ENCODE peak calls at places on chromosomes 3 and 15, in six cellular contexts. U, J, H, T, R and O are unnamed samples.

GRCh38 chr15:98943609-98944111 is 63.9 kb downstream of the PGPEP1L start:
- DNase-seq in R (no peak), U (no peak), H (peak; percentile 40), T (no peak), J (peak; percentile 92), O (no peak)

GRCh38 chr3:8069981-8070380 is 431.6 kb upstream of the LMCD1 start:
- DNase-seq in U (no peak), J (no peak), R (no peak), T (no peak), H (no peak), O (no peak)

GRCh38 chr3:187281191-187281714 is 10.3 kb downstream of the MASP1 start:
- DNase-seq in R (no peak), H (peak; percentile 98), T (no peak), J (no peak), U (no peak), O (no peak)

GRCh38 chr15:67033521-67033920 is 31.9 kb upstream of the SMAD3 start:
- DNase-seq in J (peak; percentile 59), R (peak; percentile 87), U (peak; percentile 21), T (no peak), H (no peak), O (no peak)

GRCh38 chr3:11662392-11662990 is 18.8 kb upstream of the VGLL4 start:
- DNase-seq in H (peak; percentile 36), U (no peak), J (no peak), T (no peak), R (no peak), O (no peak)

GRCh38 chr15:81091889-81092558 is 42.0 kb upstream of the CFAP161 start:
- DNase-seq in J (peak; percentile 63), R (no peak), U (no peak), T (no peak), H (peak; percentile 93), O (no peak)

GRCh38 chr3:171704002-171704401 is 106.3 kb downstream of the PLD1 start:
- DNase-seq in T (peak; percentile 72), H (peak; percentile 50), J (no peak), U (no peak), R (no peak), O (peak; percentile 47)

GRCh38 chr3:23991236-23992050 is 46.4 kb downstream of the NR1D2 start:
- DNase-seq in J (no peak), U (no peak), R (no peak), H (peak; percentile 23), T (no peak), O (no peak)

GRCh38 chr3:37544869-37545352 is 316.8 kb upstream of the CTDSPL start:
- DNase-seq in R (no peak), T (no peak), U (no peak), H (no peak), J (no peak), O (no peak)

GRCh38 chr3:142211034-142211433 is 14.4 kb downstream of the GK5 start:
- DNase-seq in H (no peak), J (no peak), T (no peak), U (no peak), R (no peak), O (peak; percentile 24)

GRCh38 chr15:67927501-67928156 is 87.8 kb upstream of the RNU6-1 start:
- DNase-seq in J (no peak), H (peak; percentile 39), T (no peak), U (no peak), R (no peak), O (no peak)

GRCh38 chr3:180265551-180265950 is 228.8 kb upstream of the PEX5L start:
- DNase-seq in T (peak; percentile 49), J (no peak), H (peak; percentile 79), U (no peak), R (no peak), O (no peak)

GRCh38 chr3:50605901-50606326 is 5.7 kb downstream of the CISH start:
- DNase-seq in U (no peak), T (no peak), J (peak; percentile 79), R (peak; percentile 66), H (no peak), O (no peak)

GRCh38 chr15:67241132-67241855 is 13.2 kb downstream of the AAGAB start:
- DNase-seq in J (no peak), H (no peak), U (no peak), R (no peak), T (peak; percentile 81), O (peak; percentile 88)

GRCh38 chr3:66098436-66098835 is 59.7 kb upstream of the MAGI1 start:
- DNase-seq in R (no peak), U (no peak), T (no peak), H (peak; percentile 87), J (no peak), O (no peak)

GRCh38 chr3:35296533-35296932 is 342.8 kb upstream of the ARPP21 start:
- DNase-seq in H (no peak), T (peak; percentile 84), J (no peak), U (no peak), R (no peak), O (peak; percentile 56)

GRCh38 chr3:141649871-141650270 is 88.2 kb upstream of the RNF7 start:
- DNase-seq in T (no peak), H (no peak), U (no peak), R (no peak), J (no peak), O (no peak)

GRCh38 chr3:113783463-113783862 is 36.6 kb downstream of the ATP6V1A start:
- DNase-seq in J (no peak), U (no peak), H (peak; percentile 99), R (no peak), T (peak; percentile 44), O (peak; percentile 40)

GRCh38 chr15:88646088-88646405 is 7.2 kb downstream of the ISG20 start:
- DNase-seq in H (no peak), T (no peak), J (no peak), R (no peak), U (no peak), O (no peak)

GRCh38 chr3:46456118-46456517 is 8.6 kb downstream of the LTF start:
- DNase-seq in R (no peak), T (no peak), H (no peak), J (no peak), U (no peak), O (no peak)

GRCh38 chr15:36428102-36428845 is 151.2 kb upstream of the CDIN1 start:
- DNase-seq in H (peak; percentile 99), T (no peak), R (no peak), J (no peak), U (no peak), O (no peak)

GRCh38 chr3:57974796-57975388 is 33.3 kb upstream of the FLNB start:
- DNase-seq in U (no peak), J (no peak), H (peak; percentile 96), T (no peak), R (no peak), O (no peak)

GRCh38 chr3:150146891-150147761 is 176.4 kb upstream of the PFN2 start:
- DNase-seq in H (peak; percentile 88), R (no peak), T (no peak), U (no peak), J (peak; percentile 81), O (peak; percentile 79)

GRCh38 chr15:27479232-27480140 is 508.5 kb downstream of the GABRG3 start:
- DNase-seq in J (no peak), R (peak; percentile 43), H (no peak), T (no peak), U (no peak), O (no peak)

GRCh38 chr15:66779331-66780009 is 77.4 kb downstream of the SMAD6 start:
- DNase-seq in R (no peak), U (no peak), H (no peak), J (peak; percentile 22), T (no peak), O (no peak)

GRCh38 chr3:63429905-63430304 is 151.8 kb downstream of the SYNPR start:
- DNase-seq in J (no peak), H (no peak), R (no peak), U (no peak), T (no peak), O (no peak)

GRCh38 chr3:37224879-37225278 is 50.5 kb upstream of the LRRFIP2 start:
- DNase-seq in J (no peak), R (no peak), U (no peak), H (no peak), T (no peak), O (no peak)

GRCh38 chr15:63678383-63678782 is 81.2 kb downstream of the FBXL22 start:
- DNase-seq in T (no peak), J (no peak), U (no peak), H (no peak), R (no peak), O (no peak)
- H3K4me3 ChIP-seq in T (no peak overlapping the region), J (no peak overlapping the region), U (no peak overlapping the region), H (no peak overlapping the region), R (no peak overlapping the region), O (no peak overlapping the region)

DNA sequence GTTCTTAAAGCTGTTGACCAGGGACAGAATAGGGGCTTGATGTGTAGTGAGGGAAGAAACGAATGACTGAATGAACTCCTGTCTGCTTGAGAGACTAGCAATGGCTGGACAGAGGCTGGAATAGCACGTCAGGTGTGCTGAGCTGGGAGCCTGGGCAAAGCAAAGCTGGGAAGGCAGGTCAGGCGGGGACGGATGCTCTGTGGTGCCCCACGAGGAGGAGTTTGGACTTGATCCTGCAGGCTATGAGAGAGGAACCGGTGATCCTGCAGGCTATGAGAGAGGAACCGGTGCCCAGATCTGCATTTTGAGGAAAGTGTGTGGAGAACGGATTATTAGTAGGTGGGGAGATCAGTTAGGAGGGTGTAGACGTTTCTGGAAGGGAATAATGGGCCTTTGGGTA is 31.3 kb upstream of the PSTPIP1 start:
- DNase-seq in H (no peak), R (no peak), T (no peak), U (no peak), J (no peak), O (no peak)
- TF ChIP-seq CTCF in H (no peak), R (no peak), T (no peak), U (no peak), J (no peak), O (no peak)

GRCh38 chr3:72657666-72658065 is 190.6 kb downstream of the SHQ1 start:
- DNase-seq in R (no peak), U (peak; percentile 55), H (no peak), T (no peak), J (no peak), O (peak; percentile 67)

GRCh38 chr3:72658466-72659100 is 189.7 kb downstream of the SHQ1 start:
- DNase-seq in U (no peak), J (no peak), H (no peak), R (no peak), T (no peak), O (no peak)

GRCh38 chr3:72655758-72656157 is 192.5 kb downstream of the SHQ1 start:
- DNase-seq in H (no peak), J (no peak), R (no peak), U (no peak), T (no peak), O (peak; percentile 8)

GRCh38 chr3:72652395-72652794 is 195.8 kb downstream of the SHQ1 start:
- DNase-seq in R (no peak), T (no peak), J (no peak), U (no peak), H (no peak), O (no peak)

GRCh38 chr3:72655151-72655551 is 193.1 kb downstream of the SHQ1 start:
- DNase-seq in T (no peak), J (no peak), U (no peak), H (no peak), R (no peak), O (no peak)
- H3K4me3 ChIP-seq in T (no peak overlapping the region), J (peak overlapping the region; percentile 9), U (no peak overlapping the region), H (no peak overlapping the region), R (no peak overlapping the region), O (no peak overlapping the region)

DNA sequence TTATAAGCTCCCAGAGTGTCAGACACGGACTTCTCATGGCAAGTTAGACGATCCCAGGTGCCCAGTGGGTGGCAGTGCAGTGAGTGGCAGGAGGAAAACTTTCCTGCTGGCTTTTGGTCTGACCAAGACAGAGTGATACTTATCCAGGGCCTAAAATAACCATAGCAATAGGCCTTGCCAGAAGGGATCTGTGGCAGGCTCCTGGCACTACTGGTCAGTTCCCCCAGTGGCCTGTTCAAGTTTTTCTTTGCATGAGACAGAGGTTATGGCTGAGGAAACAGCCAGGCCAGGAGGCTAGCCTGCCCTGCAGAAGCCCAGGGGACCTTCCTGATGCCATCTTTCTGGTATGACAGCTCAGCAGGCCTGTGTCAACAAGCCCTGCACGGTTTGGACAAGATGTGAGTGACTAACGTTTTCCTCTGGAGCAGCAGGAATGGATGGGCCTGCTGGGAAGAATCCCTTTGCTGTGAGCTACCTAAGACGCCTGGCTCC is 17.9 kb downstream of the SCG5 start:
- DNase-seq in J (peak; percentile 56), H (peak; percentile 78), U (no peak), T (no peak), R (no peak), O (no peak)
- TF ChIP-seq CTCF in J (no peak), H (no peak), U (no peak), T (no peak), R (no peak), O (no peak)